ENCODE peak calls at places on chromosomes 13 and 19, in six cellular contexts. One of them, this sample, is unnamed.

GRCh38 chr13:32829676-32830091 is 186.5 kb upstream of the KL start:
- DNase-seq in Peyer's patch: no peak
- DNase-seq in upper lobe of left lung: no peak
- DNase-seq in endothelial cell of umbilical vein: no peak
- DNase-seq in breast epithelium: no peak
- DNase-seq in HCT116: peak
- DNase-seq in this sample: no peak

GRCh38 chr19:48915757-48916156 is 15.6 kb downstream of the NUCB1 start:
- DNase-seq in endothelial cell of umbilical vein: no peak
- DNase-seq in HCT116: no peak
- DNase-seq in upper lobe of left lung: peak
- DNase-seq in breast epithelium: no peak
- DNase-seq in Peyer's patch: no peak
- DNase-seq in this sample: no peak

GRCh38 chr13:64305246-64305645 is 2889.6 kb upstream of the PCDH20 start:
- DNase-seq in upper lobe of left lung: no peak
- DNase-seq in breast epithelium: no peak
- DNase-seq in endothelial cell of umbilical vein: no peak
- DNase-seq in HCT116: no peak
- DNase-seq in Peyer's patch: no peak
- DNase-seq in this sample: no peak

GRCh38 chr19:46605356-46605821 is 4.3 kb downstream of the CALM3 start:
- DNase-seq in breast epithelium: peak
- DNase-seq in Peyer's patch: no peak
- DNase-seq in endothelial cell of umbilical vein: no peak
- DNase-seq in HCT116: no peak
- DNase-seq in upper lobe of left lung: no peak
- DNase-seq in this sample: peak

GRCh38 chr13:64239372-64239771 is 2823.7 kb upstream of the PCDH20 start:
- DNase-seq in endothelial cell of umbilical vein: peak
- DNase-seq in breast epithelium: no peak
- DNase-seq in Peyer's patch: no peak
- DNase-seq in HCT116: no peak
- DNase-seq in upper lobe of left lung: no peak
- DNase-seq in this sample: no peak

GRCh38 chr13:80654638-80655249 is 313.8 kb upstream of the SPRY2 start:
- DNase-seq in upper lobe of left lung: peak
- DNase-seq in endothelial cell of umbilical vein: no peak
- DNase-seq in breast epithelium: no peak
- DNase-seq in HCT116: no peak
- DNase-seq in Peyer's patch: peak
- DNase-seq in this sample: no peak

GRCh38 chr13:31195616-31196015 is 4.2 kb upstream of the B3GLCT start:
- DNase-seq in Peyer's patch: no peak
- DNase-seq in endothelial cell of umbilical vein: no peak
- DNase-seq in upper lobe of left lung: no peak
- DNase-seq in breast epithelium: no peak
- DNase-seq in HCT116: no peak
- DNase-seq in this sample: no peak

GRCh38 chr19:50325310-50326100 is 3.7 kb downstream of the KCNC3 start:
- DNase-seq in endothelial cell of umbilical vein: peak
- DNase-seq in HCT116: peak
- DNase-seq in Peyer's patch: peak
- DNase-seq in upper lobe of left lung: peak
- DNase-seq in breast epithelium: no peak
- DNase-seq in this sample: peak

GRCh38 chr13:99228737-99229691 is 28.4 kb downstream of the UBAC2 start:
- DNase-seq in breast epithelium: no peak
- DNase-seq in Peyer's patch: no peak
- DNase-seq in HCT116: no peak
- DNase-seq in upper lobe of left lung: no peak
- DNase-seq in endothelial cell of umbilical vein: no peak
- DNase-seq in this sample: no peak

GRCh38 chr13:74074723-74075122 is 59.5 kb downstream of the KLF12 start:
- DNase-seq in HCT116: no peak
- DNase-seq in Peyer's patch: no peak
- DNase-seq in breast epithelium: no peak
- DNase-seq in upper lobe of left lung: no peak
- DNase-seq in endothelial cell of umbilical vein: peak
- DNase-seq in this sample: no peak

GRCh38 chr13:76503756-76504155 is 382.4 kb downstream of the KCTD12 start:
- DNase-seq in Peyer's patch: no peak
- DNase-seq in breast epithelium: no peak
- DNase-seq in upper lobe of left lung: no peak
- DNase-seq in endothelial cell of umbilical vein: no peak
- DNase-seq in HCT116: no peak
- DNase-seq in this sample: no peak

GRCh38 chr19:33649919-33650305 is 28.2 kb downstream of the CHST8 start:
- DNase-seq in upper lobe of left lung: no peak
- DNase-seq in HCT116: no peak
- DNase-seq in Peyer's patch: no peak
- DNase-seq in endothelial cell of umbilical vein: no peak
- DNase-seq in breast epithelium: no peak
- DNase-seq in this sample: no peak

GRCh38 chr19:42254850-42255765 is at the start of gene ERF:
- DNase-seq in HCT116: peak
- DNase-seq in Peyer's patch: peak
- DNase-seq in upper lobe of left lung: peak
- DNase-seq in endothelial cell of umbilical vein: peak
- DNase-seq in breast epithelium: peak
- DNase-seq in this sample: peak

GRCh38 chr19:17447704-17448189 is 721 bp downstream of the TMEM221 start:
- DNase-seq in Peyer's patch: no peak
- DNase-seq in endothelial cell of umbilical vein: no peak
- DNase-seq in upper lobe of left lung: no peak
- DNase-seq in HCT116: no peak
- DNase-seq in breast epithelium: no peak
- DNase-seq in this sample: no peak

GRCh38 chr19:58352760-58353671 is at the start of gene A1BG:
- DNase-seq in upper lobe of left lung: no peak
- DNase-seq in HCT116: no peak
- DNase-seq in breast epithelium: no peak
- DNase-seq in Peyer's patch: no peak
- DNase-seq in endothelial cell of umbilical vein: no peak
- DNase-seq in this sample: no peak

GRCh38 chr19:16369664-16370576 is 45.3 kb downstream of the KLF2 start:
- DNase-seq in endothelial cell of umbilical vein: no peak
- DNase-seq in breast epithelium: no peak
- DNase-seq in upper lobe of left lung: no peak
- DNase-seq in HCT116: no peak
- DNase-seq in Peyer's patch: peak
- DNase-seq in this sample: no peak

GRCh38 chr13:53112522-53112921 is 83.9 kb downstream of the OLFM4 start:
- DNase-seq in breast epithelium: no peak
- DNase-seq in endothelial cell of umbilical vein: no peak
- DNase-seq in HCT116: no peak
- DNase-seq in Peyer's patch: no peak
- DNase-seq in upper lobe of left lung: no peak
- DNase-seq in this sample: no peak

GRCh38 chr13:30720470-30720869 is 14.9 kb upstream of the ALOX5AP start:
- DNase-seq in breast epithelium: no peak
- DNase-seq in upper lobe of left lung: no peak
- DNase-seq in endothelial cell of umbilical vein: no peak
- DNase-seq in Peyer's patch: no peak
- DNase-seq in HCT116: no peak
- DNase-seq in this sample: no peak

GRCh38 chr13:32622827-32623226 is 36.6 kb downstream of the PDS5B start:
- DNase-seq in breast epithelium: no peak
- DNase-seq in endothelial cell of umbilical vein: no peak
- DNase-seq in Peyer's patch: no peak
- DNase-seq in HCT116: no peak
- DNase-seq in upper lobe of left lung: no peak
- DNase-seq in this sample: no peak

GRCh38 chr19:2095338-2095938 is 688 bp downstream of the MOB3A start:
- DNase-seq in upper lobe of left lung: no peak
- DNase-seq in Peyer's patch: no peak
- DNase-seq in endothelial cell of umbilical vein: no peak
- DNase-seq in HCT116: no peak
- DNase-seq in breast epithelium: no peak
- DNase-seq in this sample: no peak

GRCh38 chr13:98796191-98796590 is 43.7 kb upstream of the SLC15A1 start:
- DNase-seq in Peyer's patch: no peak
- DNase-seq in upper lobe of left lung: no peak
- DNase-seq in breast epithelium: no peak
- DNase-seq in HCT116: no peak
- DNase-seq in endothelial cell of umbilical vein: no peak
- DNase-seq in this sample: no peak

GRCh38 chr19:15417699-15418098 is 1.1 kb downstream of the AKAP8L start:
- DNase-seq in endothelial cell of umbilical vein: peak
- DNase-seq in breast epithelium: no peak
- DNase-seq in Peyer's patch: no peak
- DNase-seq in HCT116: no peak
- DNase-seq in upper lobe of left lung: no peak
- DNase-seq in this sample: no peak

GRCh38 chr13:97000295-97000925 is 6.1 kb upstream of the OXGR1 start:
- DNase-seq in HCT116: no peak
- DNase-seq in Peyer's patch: no peak
- DNase-seq in breast epithelium: no peak
- DNase-seq in upper lobe of left lung: no peak
- DNase-seq in endothelial cell of umbilical vein: no peak
- DNase-seq in this sample: no peak

GRCh38 chr13:37475966-37476365 is 122.6 kb downstream of the POSTN start:
- DNase-seq in Peyer's patch: no peak
- DNase-seq in breast epithelium: no peak
- DNase-seq in endothelial cell of umbilical vein: no peak
- DNase-seq in upper lobe of left lung: no peak
- DNase-seq in HCT116: no peak
- DNase-seq in this sample: no peak

DNA sequence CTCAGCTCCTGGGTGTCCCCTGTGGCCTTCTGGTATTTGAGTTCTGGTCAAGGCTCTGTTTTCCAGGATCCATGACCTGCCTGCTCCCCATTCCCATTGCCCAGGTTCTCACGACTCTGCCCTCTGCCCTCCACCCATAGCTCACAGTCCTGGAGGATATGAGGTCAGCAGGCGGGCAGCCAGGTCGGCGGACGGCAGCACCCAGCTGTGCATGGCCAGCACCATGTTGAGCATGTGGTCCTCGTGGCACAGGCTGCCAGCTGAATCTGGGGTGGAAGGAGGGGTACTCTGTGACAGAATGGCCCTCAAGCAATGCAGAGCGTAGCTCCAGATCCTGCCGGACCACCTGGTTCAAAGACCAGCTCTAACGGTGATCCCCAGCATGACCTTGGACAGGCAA is 5.1 kb downstream of the RASGRP4 start:
- DNase-seq in HCT116: no peak
- DNase-seq in endothelial cell of umbilical vein: no peak
- DNase-seq in Peyer's patch: peak
- DNase-seq in upper lobe of left lung: no peak
- DNase-seq in breast epithelium: no peak
- DNase-seq in this sample: no peak
- TF ChIP-seq POLR2A in HCT116: no peak
- TF ChIP-seq POLR2A in endothelial cell of umbilical vein: no peak
- TF ChIP-seq POLR2A in Peyer's patch: no peak
- TF ChIP-seq POLR2A in upper lobe of left lung: no peak
- TF ChIP-seq POLR2A in breast epithelium: no peak
- TF ChIP-seq POLR2A in this sample: no peak

GRCh38 chr13:23881408-23881785 is 7.8 kb downstream of the MIPEP start:
- DNase-seq in breast epithelium: no peak
- DNase-seq in endothelial cell of umbilical vein: no peak
- DNase-seq in HCT116: no peak
- DNase-seq in upper lobe of left lung: no peak
- DNase-seq in Peyer's patch: no peak
- DNase-seq in this sample: no peak

GRCh38 chr13:23871616-23872220 is 17.5 kb downstream of the MIPEP start:
- DNase-seq in HCT116: no peak
- DNase-seq in breast epithelium: no peak
- DNase-seq in Peyer's patch: no peak
- DNase-seq in upper lobe of left lung: no peak
- DNase-seq in endothelial cell of umbilical vein: peak
- DNase-seq in this sample: no peak

GRCh38 chr13:23870356-23871146 is 18.6 kb downstream of the MIPEP start:
- DNase-seq in Peyer's patch: no peak
- DNase-seq in endothelial cell of umbilical vein: no peak
- DNase-seq in upper lobe of left lung: no peak
- DNase-seq in breast epithelium: no peak
- DNase-seq in HCT116: no peak
- DNase-seq in this sample: no peak

GRCh38 chr13:23876265-23876664 is 12.9 kb downstream of the MIPEP start:
- DNase-seq in HCT116: no peak
- DNase-seq in endothelial cell of umbilical vein: no peak
- DNase-seq in Peyer's patch: no peak
- DNase-seq in upper lobe of left lung: no peak
- DNase-seq in breast epithelium: no peak
- DNase-seq in this sample: no peak
- TF ChIP-seq CTCF in HCT116: peak
- TF ChIP-seq CTCF in endothelial cell of umbilical vein: peak
- TF ChIP-seq CTCF in Peyer's patch: peak
- TF ChIP-seq CTCF in upper lobe of left lung: no peak
- TF ChIP-seq CTCF in breast epithelium: no peak
- TF ChIP-seq CTCF in this sample: no peak

GRCh38 chr19:12482505-12482886 is 2.1 kb downstream of the ZNF709 start:
- DNase-seq in Peyer's patch: no peak
- DNase-seq in HCT116: no peak
- DNase-seq in breast epithelium: no peak
- DNase-seq in endothelial cell of umbilical vein: no peak
- DNase-seq in upper lobe of left lung: no peak
- DNase-seq in this sample: no peak
- H3K4me3 ChIP-seq in Peyer's patch: no peak
- H3K4me3 ChIP-seq in HCT116: no peak
- H3K4me3 ChIP-seq in breast epithelium: no peak
- H3K4me3 ChIP-seq in endothelial cell of umbilical vein: no peak
- H3K4me3 ChIP-seq in upper lobe of left lung: no peak
- H3K4me3 ChIP-seq in this sample: no peak

DNA sequence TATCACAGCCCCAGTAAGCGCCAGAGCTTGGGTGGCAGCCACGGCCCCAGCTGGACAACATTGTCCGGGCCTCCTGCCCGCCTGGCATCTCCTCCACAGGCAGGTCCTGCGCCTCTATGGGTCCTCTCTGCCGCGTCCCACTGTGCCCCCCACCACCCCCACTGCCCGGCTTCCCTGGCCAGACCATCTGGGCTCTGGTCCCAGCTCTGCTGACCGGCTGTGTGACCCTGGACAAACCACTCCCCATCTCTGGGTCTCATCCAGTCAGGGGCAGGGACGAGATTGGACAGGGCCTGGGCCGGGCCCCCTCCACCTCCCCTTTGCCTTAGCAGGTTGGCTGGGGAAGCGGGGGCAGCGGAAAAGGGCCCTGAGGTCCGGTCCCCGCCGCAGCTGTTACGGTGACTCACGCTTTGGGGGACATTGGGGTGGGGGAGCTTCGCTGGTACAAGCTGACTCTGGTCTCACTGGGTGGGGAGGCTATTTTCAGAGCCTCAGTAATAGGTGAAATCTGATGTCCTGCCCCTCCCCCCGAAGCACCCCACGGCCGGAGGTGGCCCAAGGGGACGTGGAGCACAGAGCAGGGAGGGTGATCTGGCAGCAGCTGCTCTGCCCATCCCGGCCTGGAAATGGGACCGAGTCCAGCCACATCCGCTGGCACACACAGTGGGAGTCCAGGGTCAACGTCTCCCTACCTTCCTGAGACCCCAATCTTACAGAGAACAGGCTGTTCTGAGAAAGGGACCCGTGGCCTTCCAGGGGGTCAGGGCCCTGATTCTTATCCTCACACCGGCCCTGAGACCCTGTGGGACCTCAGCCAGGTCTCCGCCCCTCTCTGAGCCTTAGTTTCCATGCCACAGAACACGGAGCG is 9.1 kb downstream of the NFIC start:
- DNase-seq in breast epithelium: peak
- DNase-seq in upper lobe of left lung: peak
- DNase-seq in endothelial cell of umbilical vein: peak
- DNase-seq in HCT116: no peak
- DNase-seq in Peyer's patch: no peak
- DNase-seq in this sample: peak
- TF ChIP-seq POLR2A in breast epithelium: no peak
- TF ChIP-seq POLR2A in upper lobe of left lung: no peak
- TF ChIP-seq POLR2A in endothelial cell of umbilical vein: no peak
- TF ChIP-seq POLR2A in HCT116: no peak
- TF ChIP-seq POLR2A in Peyer's patch: no peak
- TF ChIP-seq POLR2A in this sample: no peak

This sample was measured in lower leg skin.